ENCODE peak calls at places on chromosome 9, in five cellular contexts. One of them, this sample, is unnamed.

GRCh38 chr9:97904725-97905124 is 17.6 kb downstream of the TRMO start:
- DNase-seq in CD8-positive, alpha-beta T cell: peak; percentile 70
- DNase-seq in A549: no peak
- DNase-seq in ascending aorta: no peak
- DNase-seq in aorta: no peak
- DNase-seq in this sample: no peak

GRCh38 chr9:82531795-82532194 is 531.1 kb downstream of the RASEF start:
- DNase-seq in ascending aorta: no peak
- DNase-seq in A549: no peak
- DNase-seq in aorta: no peak
- DNase-seq in CD8-positive, alpha-beta T cell: no peak
- DNase-seq in this sample: no peak

GRCh38 chr9:133121200-133122166 is at the start of gene RALGDS:
- DNase-seq in aorta: peak; percentile 91
- DNase-seq in A549: peak; percentile 86
- DNase-seq in ascending aorta: peak; percentile 56
- DNase-seq in CD8-positive, alpha-beta T cell: peak; percentile 93
- DNase-seq in this sample: peak; percentile 94

GRCh38 chr9:134570726-134571325 is 70.8 kb upstream of the COL5A1 start:
- DNase-seq in CD8-positive, alpha-beta T cell: no peak
- DNase-seq in ascending aorta: peak; percentile 5
- DNase-seq in A549: no peak
- DNase-seq in aorta: no peak
- DNase-seq in this sample: no peak

GRCh38 chr9:94923333-94924089 is 197.0 kb downstream of the AOPEP start:
- DNase-seq in A549: no peak
- DNase-seq in aorta: no peak
- DNase-seq in ascending aorta: no peak
- DNase-seq in CD8-positive, alpha-beta T cell: no peak
- DNase-seq in this sample: no peak

GRCh38 chr9:97577051-97577450 is 56.1 kb downstream of the TSTD2 start:
- DNase-seq in A549: no peak
- DNase-seq in ascending aorta: no peak
- DNase-seq in CD8-positive, alpha-beta T cell: no peak
- DNase-seq in aorta: no peak
- DNase-seq in this sample: no peak

GRCh38 chr9:89529243-89530030 is 31.5 kb upstream of the SEMA4D start:
- DNase-seq in CD8-positive, alpha-beta T cell: no peak
- DNase-seq in ascending aorta: no peak
- DNase-seq in aorta: no peak
- DNase-seq in A549: no peak
- DNase-seq in this sample: no peak

GRCh38 chr9:76610009-76610352 is 151.0 kb downstream of the GCNT1 start:
- DNase-seq in A549: no peak
- DNase-seq in ascending aorta: peak; percentile 49
- DNase-seq in CD8-positive, alpha-beta T cell: no peak
- DNase-seq in aorta: peak; percentile 86
- DNase-seq in this sample: peak; percentile 82

GRCh38 chr9:124662561-124662960 is 108.5 kb downstream of the NR6A1 start:
- DNase-seq in CD8-positive, alpha-beta T cell: no peak
- DNase-seq in ascending aorta: no peak
- DNase-seq in aorta: no peak
- DNase-seq in A549: no peak
- DNase-seq in this sample: no peak

GRCh38 chr9:10961883-10962282 is 349.1 kb upstream of the PTPRD start:
- DNase-seq in A549: no peak
- DNase-seq in ascending aorta: no peak
- DNase-seq in CD8-positive, alpha-beta T cell: no peak
- DNase-seq in aorta: no peak
- DNase-seq in this sample: no peak

GRCh38 chr9:10957878-10958277 is 345.1 kb upstream of the PTPRD start:
- DNase-seq in aorta: no peak
- DNase-seq in ascending aorta: no peak
- DNase-seq in A549: no peak
- DNase-seq in CD8-positive, alpha-beta T cell: no peak
- DNase-seq in this sample: no peak
- H3K9me3 ChIP-seq in aorta: peaks cover 2% of the 10 kb centered on the region
- H3K9me3 ChIP-seq in ascending aorta: no peaks in the 10 kb centered on the region
- H3K9me3 ChIP-seq in A549: no peaks in the 10 kb centered on the region
- H3K9me3 ChIP-seq in CD8-positive, alpha-beta T cell: no peaks in the 10 kb centered on the region
- H3K9me3 ChIP-seq in this sample: no peaks in the 10 kb centered on the region

DNA sequence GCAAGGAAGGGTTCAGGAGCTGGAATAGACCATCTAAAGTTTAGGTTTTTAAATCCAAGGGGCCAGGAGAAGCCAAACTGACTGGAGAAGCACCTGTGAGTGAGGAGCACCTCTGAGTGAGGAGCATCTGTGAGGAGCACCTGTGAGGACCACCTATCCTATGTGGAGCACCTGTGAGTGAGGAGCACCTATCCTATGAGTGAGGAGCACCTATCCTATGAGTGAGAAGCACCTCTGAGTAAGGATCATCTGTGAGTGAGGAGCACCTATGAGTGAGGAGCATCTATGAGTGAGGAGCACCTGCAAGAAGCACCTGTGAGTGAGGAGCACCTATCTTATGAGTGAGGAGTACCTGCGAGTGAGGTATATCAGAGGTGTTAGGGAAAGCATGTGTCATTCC is 8.0 kb upstream of the OR1Q1 start:
- DNase-seq in CD8-positive, alpha-beta T cell: no peak
- DNase-seq in A549: no peak
- DNase-seq in ascending aorta: no peak
- DNase-seq in aorta: no peak
- DNase-seq in this sample: no peak
- H3K9me3 ChIP-seq in CD8-positive, alpha-beta T cell: no peaks in the 10 kb centered on the region
- H3K9me3 ChIP-seq in A549: no peaks in the 10 kb centered on the region
- H3K9me3 ChIP-seq in ascending aorta: no peaks in the 10 kb centered on the region
- H3K9me3 ChIP-seq in aorta: peaks cover 5% of the 10 kb centered on the region
- H3K9me3 ChIP-seq in this sample: no peaks in the 10 kb centered on the region

GRCh38 chr9:36571333-36571732 is 1.4 kb upstream of the MELK start:
- DNase-seq in CD8-positive, alpha-beta T cell: no peak
- DNase-seq in ascending aorta: no peak
- DNase-seq in A549: no peak
- DNase-seq in aorta: no peak
- DNase-seq in this sample: no peak

GRCh38 chr9:36572515-36573418 is at the start of gene MELK:
- DNase-seq in A549: peak; percentile 95
- DNase-seq in aorta: peak; percentile 87
- DNase-seq in ascending aorta: peak; percentile 19
- DNase-seq in CD8-positive, alpha-beta T cell: peak; percentile 91
- DNase-seq in this sample: peak; percentile 88

GRCh38 chr9:36576866-36577265 is 4.2 kb downstream of the MELK start:
- DNase-seq in A549: no peak
- DNase-seq in ascending aorta: no peak
- DNase-seq in aorta: no peak
- DNase-seq in CD8-positive, alpha-beta T cell: no peak
- DNase-seq in this sample: no peak

GRCh38 chr9:36575411-36575882 is 2.8 kb downstream of the MELK start:
- DNase-seq in CD8-positive, alpha-beta T cell: no peak
- DNase-seq in aorta: no peak
- DNase-seq in ascending aorta: no peak
- DNase-seq in A549: no peak
- DNase-seq in this sample: no peak
- H3K9me3 ChIP-seq in CD8-positive, alpha-beta T cell: no peaks in the 10 kb centered on the region
- H3K9me3 ChIP-seq in aorta: no peaks in the 10 kb centered on the region
- H3K9me3 ChIP-seq in ascending aorta: no peaks in the 10 kb centered on the region
- H3K9me3 ChIP-seq in A549: no peaks in the 10 kb centered on the region
- H3K9me3 ChIP-seq in this sample: no peaks in the 10 kb centered on the region

GRCh38 chr9:69319324-69320040 is 5.5 kb upstream of the ENTREP1 start:
- DNase-seq in ascending aorta: no peak
- DNase-seq in aorta: no peak
- DNase-seq in A549: no peak
- DNase-seq in CD8-positive, alpha-beta T cell: no peak
- DNase-seq in this sample: no peak

GRCh38 chr9:69317894-69318293 is 7.1 kb upstream of the ENTREP1 start:
- DNase-seq in CD8-positive, alpha-beta T cell: no peak
- DNase-seq in aorta: no peak
- DNase-seq in A549: no peak
- DNase-seq in ascending aorta: no peak
- DNase-seq in this sample: no peak

GRCh38 chr9:69313175-69313574 is 11.8 kb upstream of the ENTREP1 start:
- DNase-seq in CD8-positive, alpha-beta T cell: no peak
- DNase-seq in ascending aorta: no peak
- DNase-seq in A549: no peak
- DNase-seq in aorta: no peak
- DNase-seq in this sample: no peak

GRCh38 chr9:69317081-69317480 is 7.9 kb upstream of the ENTREP1 start:
- DNase-seq in ascending aorta: no peak
- DNase-seq in CD8-positive, alpha-beta T cell: no peak
- DNase-seq in A549: no peak
- DNase-seq in aorta: no peak
- DNase-seq in this sample: no peak

DNA sequence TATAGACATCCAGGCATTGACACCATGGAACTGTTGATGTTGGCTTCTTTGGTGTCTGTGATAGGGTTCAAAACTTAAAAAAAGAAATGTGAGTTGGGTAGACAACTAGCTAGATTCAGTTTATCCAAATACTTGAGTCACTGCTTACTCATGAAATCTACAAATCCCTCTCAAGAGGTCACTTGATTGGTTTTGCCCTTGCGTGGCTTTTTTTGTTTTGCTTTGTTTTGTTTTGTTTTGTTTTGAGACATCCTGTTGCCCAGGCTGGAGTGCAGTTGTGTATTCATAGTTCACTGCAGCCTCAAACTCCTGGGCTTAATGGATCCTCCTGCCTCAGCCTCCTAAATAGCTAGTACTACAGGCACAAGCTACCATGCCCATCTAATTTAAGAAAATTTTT is 10.5 kb upstream of the ENTREP1 start:
- DNase-seq in ascending aorta: no peak
- DNase-seq in A549: no peak
- DNase-seq in CD8-positive, alpha-beta T cell: no peak
- DNase-seq in aorta: no peak
- DNase-seq in this sample: no peak
- H3K9me3 ChIP-seq in ascending aorta: no peaks in the 10 kb centered on the region
- H3K9me3 ChIP-seq in A549: peaks cover 5% of the 10 kb centered on the region
- H3K9me3 ChIP-seq in CD8-positive, alpha-beta T cell: no peaks in the 10 kb centered on the region
- H3K9me3 ChIP-seq in aorta: peaks cover 2% of the 10 kb centered on the region
- H3K9me3 ChIP-seq in this sample: peaks cover 6% of the 10 kb centered on the region

GRCh38 chr9:35499029-35499700 is 9.3 kb downstream of the RUSC2 start:
- DNase-seq in ascending aorta: no peak
- DNase-seq in CD8-positive, alpha-beta T cell: no peak
- DNase-seq in aorta: no peak
- DNase-seq in A549: no peak
- DNase-seq in this sample: no peak
- H3K9me3 ChIP-seq in ascending aorta: no peaks in the 10 kb centered on the region
- H3K9me3 ChIP-seq in CD8-positive, alpha-beta T cell: no peaks in the 10 kb centered on the region
- H3K9me3 ChIP-seq in aorta: no peaks in the 10 kb centered on the region
- H3K9me3 ChIP-seq in A549: peaks cover 32% of the 10 kb centered on the region
- H3K9me3 ChIP-seq in this sample: no peaks in the 10 kb centered on the region

DNA sequence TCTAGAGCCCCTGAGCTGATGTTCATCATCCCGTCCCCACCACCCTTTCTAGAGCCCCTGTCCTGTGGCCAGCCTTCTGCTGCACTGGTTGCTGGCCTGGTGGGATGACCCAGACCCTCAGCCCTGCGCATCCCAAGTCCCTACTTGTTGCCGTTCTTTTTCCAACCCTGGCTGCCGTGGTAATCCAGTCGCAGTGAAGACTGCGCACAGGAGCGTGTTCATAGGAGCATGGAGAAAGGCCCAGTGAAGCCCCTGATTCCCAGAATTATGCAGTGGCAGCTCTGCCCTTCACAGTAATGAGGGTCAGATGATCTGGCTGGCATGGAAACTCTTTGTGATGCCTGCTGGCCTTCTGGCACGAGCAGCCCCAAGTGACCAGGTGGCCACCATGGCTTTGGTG is 183.3 kb downstream of the CACNA1B start:
- DNase-seq in A549: no peak
- DNase-seq in CD8-positive, alpha-beta T cell: no peak
- DNase-seq in ascending aorta: no peak
- DNase-seq in aorta: no peak
- DNase-seq in this sample: no peak
- H3K9me3 ChIP-seq in A549: no peaks in the 10 kb centered on the region
- H3K9me3 ChIP-seq in CD8-positive, alpha-beta T cell: no peaks in the 10 kb centered on the region
- H3K9me3 ChIP-seq in ascending aorta: no peaks in the 10 kb centered on the region
- H3K9me3 ChIP-seq in aorta: no peaks in the 10 kb centered on the region
- H3K9me3 ChIP-seq in this sample: no peaks in the 10 kb centered on the region

GRCh38 chr9:1320667-1321195 is 270.6 kb downstream of the DMRT2 start:
- DNase-seq in aorta: no peak
- DNase-seq in ascending aorta: no peak
- DNase-seq in A549: no peak
- DNase-seq in CD8-positive, alpha-beta T cell: no peak
- DNase-seq in this sample: no peak
- H3K9me3 ChIP-seq in aorta: no peaks in the 10 kb centered on the region
- H3K9me3 ChIP-seq in ascending aorta: no peaks in the 10 kb centered on the region
- H3K9me3 ChIP-seq in A549: no peaks in the 10 kb centered on the region
- H3K9me3 ChIP-seq in CD8-positive, alpha-beta T cell: no peaks in the 10 kb centered on the region
- H3K9me3 ChIP-seq in this sample: no peaks in the 10 kb centered on the region

GRCh38 chr9:1505489-1505888 is 455.3 kb downstream of the DMRT2 start:
- DNase-seq in ascending aorta: no peak
- DNase-seq in aorta: no peak
- DNase-seq in A549: no peak
- DNase-seq in CD8-positive, alpha-beta T cell: no peak
- DNase-seq in this sample: no peak
- H3K9me3 ChIP-seq in ascending aorta: no peaks in the 10 kb centered on the region
- H3K9me3 ChIP-seq in aorta: peaks cover 3% of the 10 kb centered on the region
- H3K9me3 ChIP-seq in A549: no peaks in the 10 kb centered on the region
- H3K9me3 ChIP-seq in CD8-positive, alpha-beta T cell: no peaks in the 10 kb centered on the region
- H3K9me3 ChIP-seq in this sample: no peaks in the 10 kb centered on the region

GRCh38 chr9:122656378-122656777 is 1.0 kb downstream of the OR1B1 start:
- DNase-seq in ascending aorta: no peak
- DNase-seq in A549: no peak
- DNase-seq in CD8-positive, alpha-beta T cell: no peak
- DNase-seq in aorta: no peak
- DNase-seq in this sample: no peak

GRCh38 chr9:122657527-122657926 is at the start of gene OR1B1:
- DNase-seq in CD8-positive, alpha-beta T cell: no peak
- DNase-seq in aorta: no peak
- DNase-seq in A549: no peak
- DNase-seq in ascending aorta: no peak
- DNase-seq in this sample: no peak

GRCh38 chr9:122661416-122661815 is at the start of gene OR1L1:
- DNase-seq in CD8-positive, alpha-beta T cell: no peak
- DNase-seq in A549: no peak
- DNase-seq in aorta: no peak
- DNase-seq in ascending aorta: no peak
- DNase-seq in this sample: no peak
- H3K9me3 ChIP-seq in CD8-positive, alpha-beta T cell: no peaks in the 10 kb centered on the region
- H3K9me3 ChIP-seq in A549: no peaks in the 10 kb centered on the region
- H3K9me3 ChIP-seq in aorta: peaks cover 5% of the 10 kb centered on the region
- H3K9me3 ChIP-seq in ascending aorta: peaks cover 5% of the 10 kb centered on the region
- H3K9me3 ChIP-seq in this sample: no peaks in the 10 kb centered on the region

DNA sequence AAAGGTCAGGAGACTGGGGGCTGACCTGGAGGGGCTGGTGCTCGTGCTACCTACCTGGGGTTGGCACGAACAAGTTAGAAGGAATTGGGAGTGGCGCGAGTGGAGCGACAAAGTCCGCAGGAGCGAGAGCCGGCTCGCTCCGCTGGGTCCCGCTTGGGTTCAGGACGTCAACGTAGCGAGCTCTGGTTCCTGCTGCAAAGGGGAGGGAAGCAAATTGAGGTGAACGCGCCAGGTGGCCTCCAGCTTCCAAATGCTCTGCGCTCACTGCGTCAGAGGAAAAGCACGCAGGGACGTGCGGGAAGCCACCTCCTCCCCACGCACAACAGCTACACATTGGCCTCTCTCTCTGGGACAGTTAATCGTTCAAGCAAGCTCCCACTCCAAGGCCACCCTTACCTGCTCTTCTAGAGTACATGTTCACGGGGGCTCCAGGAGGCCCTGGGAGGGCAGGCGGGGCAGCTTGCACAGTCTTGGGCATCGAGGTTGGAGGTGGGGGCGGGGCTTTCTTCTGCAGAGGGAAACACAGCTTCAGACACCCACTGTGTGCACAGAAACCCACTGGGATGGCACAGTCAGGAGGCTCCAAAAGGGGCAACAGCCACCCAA is 7.6 kb upstream of the INPP5E start:
- DNase-seq in A549: no peak
- DNase-seq in aorta: no peak
- DNase-seq in ascending aorta: no peak
- DNase-seq in CD8-positive, alpha-beta T cell: no peak
- DNase-seq in this sample: no peak
- H3K9me3 ChIP-seq in A549: no peaks in the 10 kb centered on the region
- H3K9me3 ChIP-seq in aorta: no peaks in the 10 kb centered on the region
- H3K9me3 ChIP-seq in ascending aorta: no peaks in the 10 kb centered on the region
- H3K9me3 ChIP-seq in CD8-positive, alpha-beta T cell: no peaks in the 10 kb centered on the region
- H3K9me3 ChIP-seq in this sample: no peaks in the 10 kb centered on the region

This sample was measured in psoas muscle.